ENCODE peak calls at places on chromosome 7, in nine cellular contexts. One of them, this sample, is unnamed.

GRCh38 chr7:67913604-67914003 is 917.0 kb downstream of the TYW1 start:
- DNase-seq in left ventricle myocardium inferior: no peak
- DNase-seq in stimulated activated CD4-positive, alpha-beta T cell treated with anti-CD3 and anti-CD28 coated beads, Interleukin-1b, Interleukin-23, amount 100 ng/mL, for 1 hour: no peak
- DNase-seq in posterior cingulate gyrus: peak; percentile 24
- DNase-seq in NCI-H1092 treated with DMSO at 0.1 percent for 48 hours: no peak
- DNase-seq in LoVo: no peak
- DNase-seq in hypothalamus: no peak
- DNase-seq in colonic mucosa: no peak
- DNase-seq in SHP77: no peak
- DNase-seq in this sample: no peak

GRCh38 chr7:76234931-76235441 is 33.3 kb downstream of the SRRM3 start:
- DNase-seq in left ventricle myocardium inferior: peak; percentile 51
- DNase-seq in stimulated activated CD4-positive, alpha-beta T cell treated with anti-CD3 and anti-CD28 coated beads, Interleukin-1b, Interleukin-23, amount 100 ng/mL, for 1 hour: peak; percentile 73
- DNase-seq in posterior cingulate gyrus: peak; percentile 73
- DNase-seq in NCI-H1092 treated with DMSO at 0.1 percent for 48 hours: peak; percentile 55
- DNase-seq in LoVo: peak; percentile 56
- DNase-seq in hypothalamus: no peak
- DNase-seq in colonic mucosa: peak; percentile 93
- DNase-seq in SHP77: no peak
- DNase-seq in this sample: peak; percentile 85

GRCh38 chr7:102030696-102031095 is 213.3 kb downstream of the CUX1 start:
- DNase-seq in left ventricle myocardium inferior: no peak
- DNase-seq in stimulated activated CD4-positive, alpha-beta T cell treated with anti-CD3 and anti-CD28 coated beads, Interleukin-1b, Interleukin-23, amount 100 ng/mL, for 1 hour: no peak
- DNase-seq in posterior cingulate gyrus: no peak
- DNase-seq in NCI-H1092 treated with DMSO at 0.1 percent for 48 hours: no peak
- DNase-seq in LoVo: no peak
- DNase-seq in hypothalamus: no peak
- DNase-seq in colonic mucosa: no peak
- DNase-seq in SHP77: no peak
- DNase-seq in this sample: no peak

GRCh38 chr7:5523052-5523711 is 99.5 kb upstream of the TNRC18 start:
- DNase-seq in left ventricle myocardium inferior: no peak
- DNase-seq in stimulated activated CD4-positive, alpha-beta T cell treated with anti-CD3 and anti-CD28 coated beads, Interleukin-1b, Interleukin-23, amount 100 ng/mL, for 1 hour: no peak
- DNase-seq in posterior cingulate gyrus: no peak
- DNase-seq in NCI-H1092 treated with DMSO at 0.1 percent for 48 hours: no peak
- DNase-seq in LoVo: no peak
- DNase-seq in hypothalamus: no peak
- DNase-seq in colonic mucosa: no peak
- DNase-seq in SHP77: no peak
- DNase-seq in this sample: no peak

GRCh38 chr7:70574970-70575799 is 556.8 kb upstream of the GALNT17 start:
- DNase-seq in left ventricle myocardium inferior: no peak
- DNase-seq in stimulated activated CD4-positive, alpha-beta T cell treated with anti-CD3 and anti-CD28 coated beads, Interleukin-1b, Interleukin-23, amount 100 ng/mL, for 1 hour: no peak
- DNase-seq in posterior cingulate gyrus: peak; percentile 26
- DNase-seq in NCI-H1092 treated with DMSO at 0.1 percent for 48 hours: peak; percentile 93
- DNase-seq in LoVo: no peak
- DNase-seq in hypothalamus: no peak
- DNase-seq in colonic mucosa: no peak
- DNase-seq in SHP77: no peak
- DNase-seq in this sample: peak; percentile 81

GRCh38 chr7:129118182-129118581 is 26.3 kb upstream of the TSPAN33 start:
- DNase-seq in left ventricle myocardium inferior: no peak
- DNase-seq in stimulated activated CD4-positive, alpha-beta T cell treated with anti-CD3 and anti-CD28 coated beads, Interleukin-1b, Interleukin-23, amount 100 ng/mL, for 1 hour: no peak
- DNase-seq in posterior cingulate gyrus: no peak
- DNase-seq in NCI-H1092 treated with DMSO at 0.1 percent for 48 hours: no peak
- DNase-seq in LoVo: no peak
- DNase-seq in hypothalamus: no peak
- DNase-seq in colonic mucosa: no peak
- DNase-seq in SHP77: no peak
- DNase-seq in this sample: no peak

GRCh38 chr7:138550337-138550736 is 90.3 kb downstream of the TRIM24 start:
- DNase-seq in left ventricle myocardium inferior: no peak
- DNase-seq in stimulated activated CD4-positive, alpha-beta T cell treated with anti-CD3 and anti-CD28 coated beads, Interleukin-1b, Interleukin-23, amount 100 ng/mL, for 1 hour: no peak
- DNase-seq in posterior cingulate gyrus: no peak
- DNase-seq in NCI-H1092 treated with DMSO at 0.1 percent for 48 hours: no peak
- DNase-seq in LoVo: no peak
- DNase-seq in hypothalamus: no peak
- DNase-seq in colonic mucosa: no peak
- DNase-seq in SHP77: no peak
- DNase-seq in this sample: no peak

GRCh38 chr7:135995751-135996150 is 18.6 kb upstream of the MTPN start:
- DNase-seq in left ventricle myocardium inferior: no peak
- DNase-seq in stimulated activated CD4-positive, alpha-beta T cell treated with anti-CD3 and anti-CD28 coated beads, Interleukin-1b, Interleukin-23, amount 100 ng/mL, for 1 hour: no peak
- DNase-seq in posterior cingulate gyrus: no peak
- DNase-seq in NCI-H1092 treated with DMSO at 0.1 percent for 48 hours: no peak
- DNase-seq in LoVo: no peak
- DNase-seq in hypothalamus: no peak
- DNase-seq in colonic mucosa: no peak
- DNase-seq in SHP77: no peak
- DNase-seq in this sample: no peak

GRCh38 chr7:128755816-128756476 is 16.8 kb downstream of the CALU start:
- DNase-seq in left ventricle myocardium inferior: no peak
- DNase-seq in stimulated activated CD4-positive, alpha-beta T cell treated with anti-CD3 and anti-CD28 coated beads, Interleukin-1b, Interleukin-23, amount 100 ng/mL, for 1 hour: no peak
- DNase-seq in posterior cingulate gyrus: no peak
- DNase-seq in NCI-H1092 treated with DMSO at 0.1 percent for 48 hours: peak; percentile 80
- DNase-seq in LoVo: no peak
- DNase-seq in hypothalamus: no peak
- DNase-seq in colonic mucosa: no peak
- DNase-seq in SHP77: no peak
- DNase-seq in this sample: peak; percentile 68

GRCh38 chr7:36286688-36287087 is 103.0 kb upstream of the ANLN start:
- DNase-seq in left ventricle myocardium inferior: no peak
- DNase-seq in stimulated activated CD4-positive, alpha-beta T cell treated with anti-CD3 and anti-CD28 coated beads, Interleukin-1b, Interleukin-23, amount 100 ng/mL, for 1 hour: no peak
- DNase-seq in posterior cingulate gyrus: no peak
- DNase-seq in NCI-H1092 treated with DMSO at 0.1 percent for 48 hours: no peak
- DNase-seq in LoVo: no peak
- DNase-seq in hypothalamus: no peak
- DNase-seq in colonic mucosa: no peak
- DNase-seq in SHP77: no peak
- DNase-seq in this sample: no peak

GRCh38 chr7:113797420-113797995 is 121.3 kb downstream of the PPP1R3A start:
- DNase-seq in left ventricle myocardium inferior: no peak
- DNase-seq in stimulated activated CD4-positive, alpha-beta T cell treated with anti-CD3 and anti-CD28 coated beads, Interleukin-1b, Interleukin-23, amount 100 ng/mL, for 1 hour: no peak
- DNase-seq in posterior cingulate gyrus: no peak
- DNase-seq in NCI-H1092 treated with DMSO at 0.1 percent for 48 hours: peak; percentile 11
- DNase-seq in LoVo: no peak
- DNase-seq in hypothalamus: no peak
- DNase-seq in colonic mucosa: no peak
- DNase-seq in SHP77: no peak
- DNase-seq in this sample: no peak

GRCh38 chr7:81407094-81407493 is 362.8 kb downstream of the HGF start:
- DNase-seq in left ventricle myocardium inferior: no peak
- DNase-seq in stimulated activated CD4-positive, alpha-beta T cell treated with anti-CD3 and anti-CD28 coated beads, Interleukin-1b, Interleukin-23, amount 100 ng/mL, for 1 hour: no peak
- DNase-seq in posterior cingulate gyrus: no peak
- DNase-seq in NCI-H1092 treated with DMSO at 0.1 percent for 48 hours: no peak
- DNase-seq in LoVo: no peak
- DNase-seq in hypothalamus: no peak
- DNase-seq in colonic mucosa: no peak
- DNase-seq in SHP77: no peak
- DNase-seq in this sample: no peak

GRCh38 chr7:155190608-155191536 is 106.8 kb upstream of the INSIG1 start:
- DNase-seq in left ventricle myocardium inferior: no peak
- DNase-seq in stimulated activated CD4-positive, alpha-beta T cell treated with anti-CD3 and anti-CD28 coated beads, Interleukin-1b, Interleukin-23, amount 100 ng/mL, for 1 hour: peak; percentile 72
- DNase-seq in posterior cingulate gyrus: peak; percentile 26
- DNase-seq in NCI-H1092 treated with DMSO at 0.1 percent for 48 hours: no peak
- DNase-seq in LoVo: peak; percentile 59
- DNase-seq in hypothalamus: no peak
- DNase-seq in colonic mucosa: peak; percentile 51
- DNase-seq in SHP77: no peak
- DNase-seq in this sample: peak; percentile 42

GRCh38 chr7:36186841-36187240 is 33.8 kb downstream of the EEPD1 start:
- DNase-seq in left ventricle myocardium inferior: no peak
- DNase-seq in stimulated activated CD4-positive, alpha-beta T cell treated with anti-CD3 and anti-CD28 coated beads, Interleukin-1b, Interleukin-23, amount 100 ng/mL, for 1 hour: no peak
- DNase-seq in posterior cingulate gyrus: no peak
- DNase-seq in NCI-H1092 treated with DMSO at 0.1 percent for 48 hours: no peak
- DNase-seq in LoVo: no peak
- DNase-seq in hypothalamus: no peak
- DNase-seq in colonic mucosa: no peak
- DNase-seq in SHP77: no peak
- DNase-seq in this sample: no peak

GRCh38 chr7:2864999-2865670 is 21.0 kb upstream of the GNA12 start:
- DNase-seq in left ventricle myocardium inferior: peak; percentile 62
- DNase-seq in stimulated activated CD4-positive, alpha-beta T cell treated with anti-CD3 and anti-CD28 coated beads, Interleukin-1b, Interleukin-23, amount 100 ng/mL, for 1 hour: peak; percentile 66
- DNase-seq in posterior cingulate gyrus: peak; percentile 73
- DNase-seq in NCI-H1092 treated with DMSO at 0.1 percent for 48 hours: peak; percentile 58
- DNase-seq in LoVo: peak; percentile 55
- DNase-seq in hypothalamus: peak; percentile 32
- DNase-seq in colonic mucosa: peak; percentile 70
- DNase-seq in SHP77: peak; percentile 71
- DNase-seq in this sample: peak; percentile 68

GRCh38 chr7:98521089-98521692 is 95.9 kb upstream of the NPTX2 start:
- DNase-seq in left ventricle myocardium inferior: no peak
- DNase-seq in stimulated activated CD4-positive, alpha-beta T cell treated with anti-CD3 and anti-CD28 coated beads, Interleukin-1b, Interleukin-23, amount 100 ng/mL, for 1 hour: no peak
- DNase-seq in posterior cingulate gyrus: no peak
- DNase-seq in NCI-H1092 treated with DMSO at 0.1 percent for 48 hours: no peak
- DNase-seq in LoVo: no peak
- DNase-seq in hypothalamus: no peak
- DNase-seq in colonic mucosa: no peak
- DNase-seq in SHP77: no peak
- DNase-seq in this sample: no peak

GRCh38 chr7:139739863-139740597 is 37.8 kb downstream of the HIPK2 start:
- DNase-seq in left ventricle myocardium inferior: peak; percentile 63
- DNase-seq in stimulated activated CD4-positive, alpha-beta T cell treated with anti-CD3 and anti-CD28 coated beads, Interleukin-1b, Interleukin-23, amount 100 ng/mL, for 1 hour: no peak
- DNase-seq in posterior cingulate gyrus: peak; percentile 76
- DNase-seq in NCI-H1092 treated with DMSO at 0.1 percent for 48 hours: peak; percentile 89
- DNase-seq in LoVo: no peak
- DNase-seq in hypothalamus: no peak
- DNase-seq in colonic mucosa: peak; percentile 38
- DNase-seq in SHP77: peak; percentile 63
- DNase-seq in this sample: peak; percentile 57

GRCh38 chr7:151409555-151410404 is at the start of gene WDR86:
- DNase-seq in left ventricle myocardium inferior: no peak
- DNase-seq in stimulated activated CD4-positive, alpha-beta T cell treated with anti-CD3 and anti-CD28 coated beads, Interleukin-1b, Interleukin-23, amount 100 ng/mL, for 1 hour: no peak
- DNase-seq in posterior cingulate gyrus: no peak
- DNase-seq in NCI-H1092 treated with DMSO at 0.1 percent for 48 hours: peak; percentile 23
- DNase-seq in LoVo: no peak
- DNase-seq in hypothalamus: no peak
- DNase-seq in colonic mucosa: no peak
- DNase-seq in SHP77: no peak
- DNase-seq in this sample: no peak

GRCh38 chr7:73770002-73770859 is at the start of gene CLDN3:
- DNase-seq in left ventricle myocardium inferior: no peak
- DNase-seq in stimulated activated CD4-positive, alpha-beta T cell treated with anti-CD3 and anti-CD28 coated beads, Interleukin-1b, Interleukin-23, amount 100 ng/mL, for 1 hour: no peak
- DNase-seq in posterior cingulate gyrus: no peak
- DNase-seq in NCI-H1092 treated with DMSO at 0.1 percent for 48 hours: peak; percentile 95
- DNase-seq in LoVo: peak; percentile 84
- DNase-seq in hypothalamus: no peak
- DNase-seq in colonic mucosa: peak; percentile 95
- DNase-seq in SHP77: peak; percentile 96
- DNase-seq in this sample: peak; percentile 88

GRCh38 chr7:36390199-36391090 is 783 bp downstream of the ANLN start:
- DNase-seq in left ventricle myocardium inferior: peak; percentile 33
- DNase-seq in stimulated activated CD4-positive, alpha-beta T cell treated with anti-CD3 and anti-CD28 coated beads, Interleukin-1b, Interleukin-23, amount 100 ng/mL, for 1 hour: no peak
- DNase-seq in posterior cingulate gyrus: peak; percentile 33
- DNase-seq in NCI-H1092 treated with DMSO at 0.1 percent for 48 hours: peak; percentile 92
- DNase-seq in LoVo: peak; percentile 96
- DNase-seq in hypothalamus: no peak
- DNase-seq in colonic mucosa: peak; percentile 90
- DNase-seq in SHP77: peak; percentile 88
- DNase-seq in this sample: peak; percentile 29

GRCh38 chr7:130793855-130794618 is 60.0 kb upstream of the KLF14 start:
- DNase-seq in left ventricle myocardium inferior: no peak
- DNase-seq in stimulated activated CD4-positive, alpha-beta T cell treated with anti-CD3 and anti-CD28 coated beads, Interleukin-1b, Interleukin-23, amount 100 ng/mL, for 1 hour: no peak
- DNase-seq in posterior cingulate gyrus: no peak
- DNase-seq in NCI-H1092 treated with DMSO at 0.1 percent for 48 hours: no peak
- DNase-seq in LoVo: peak; percentile 11
- DNase-seq in hypothalamus: no peak
- DNase-seq in colonic mucosa: no peak
- DNase-seq in SHP77: peak; percentile 6
- DNase-seq in this sample: no peak